ENCODE peak calls at places on chromosomes 1 and 21, in four cellular contexts. L, D, M and F are unnamed samples.

GRCh38 chr21:27814226-27814625 is 847.3 kb upstream of the ADAMTS5 start:
- DNase-seq in L (no peak), D (no peak), M (no peak), F (no peak)

GRCh38 chr1:118151312-118151937 is 33.6 kb downstream of the SPAG17 start:
- DNase-seq in L (peak; percentile 70), D (peak; percentile 32), M (peak; percentile 64), F (peak; percentile 57)

GRCh38 chr1:159854101-159854692 is 8.3 kb downstream of the VSIG8 start:
- DNase-seq in L (peak; percentile 86), D (no peak), M (peak; percentile 87), F (peak; percentile 73)

GRCh38 chr1:205533729-205534443 is 29.4 kb downstream of the CDK18 start:
- DNase-seq in L (no peak), D (no peak), M (peak; percentile 2), F (no peak)

GRCh38 chr1:164613176-164613575 is 54.2 kb downstream of the PBX1 start:
- DNase-seq in L (peak; percentile 47), D (no peak), M (no peak), F (no peak)

GRCh38 chr1:156602557-156602993 is 1.3 kb upstream of the GPATCH4 start:
- DNase-seq in L (no peak), D (peak; percentile 48), M (no peak), F (no peak)

GRCh38 chr1:48115835-48116234 is 106.7 kb upstream of the SLC5A9 start:
- DNase-seq in L (no peak), D (no peak), M (no peak), F (no peak)

GRCh38 chr1:29236993-29237905 is 927 bp downstream of the PTPRU start:
- DNase-seq in L (peak; percentile 59), D (no peak), M (peak; percentile 45), F (peak; percentile 76)

GRCh38 chr1:157472959-157473358 is 79.4 kb downstream of the FCRL5 start:
- DNase-seq in L (no peak), D (no peak), M (no peak), F (no peak)

GRCh38 chr1:199226163-199226562 is 587.3 kb downstream of the PTPRC start:
- DNase-seq in L (no peak), D (no peak), M (no peak), F (no peak)

GRCh38 chr1:185393821-185394220 is 76.8 kb upstream of the IVNS1ABP start:
- DNase-seq in L (no peak), D (no peak), M (no peak), F (no peak)
- H3K27ac ChIP-seq in L (no peak overlapping the region), D (no peak overlapping the region), M (no peak overlapping the region), F (no peak overlapping the region)

GRCh38 chr1:161723459-161724149 is 2.3 kb downstream of the FCRLB start:
- DNase-seq in L (no peak), D (no peak), M (no peak), F (no peak)

GRCh38 chr1:161725888-161726630 is 4.7 kb downstream of the FCRLB start:
- DNase-seq in L (peak; percentile 51), D (peak; percentile 35), M (peak; percentile 31), F (peak; percentile 39)

GRCh38 chr1:161728376-161729226 is 7.3 kb downstream of the FCRLB start:
- DNase-seq in L (no peak), D (no peak), M (no peak), F (no peak)

GRCh38 chr1:161727343-161727924 is 6.1 kb downstream of the FCRLB start:
- DNase-seq in L (no peak), D (no peak), M (no peak), F (no peak)

GRCh38 chr1:161726631-161727342 is 5.4 kb downstream of the FCRLB start:
- DNase-seq in L (peak; percentile 92), D (peak; percentile 96), M (peak; percentile 89), F (peak; percentile 90)
- H3K4me1 ChIP-seq in L (peaks cover 16% of the 10 kb centered on the region), D (peaks cover 37% of the 10 kb centered on the region), M (peaks cover 6% of the 10 kb centered on the region), F (peaks cover 4% of the 10 kb centered on the region)

DNA sequence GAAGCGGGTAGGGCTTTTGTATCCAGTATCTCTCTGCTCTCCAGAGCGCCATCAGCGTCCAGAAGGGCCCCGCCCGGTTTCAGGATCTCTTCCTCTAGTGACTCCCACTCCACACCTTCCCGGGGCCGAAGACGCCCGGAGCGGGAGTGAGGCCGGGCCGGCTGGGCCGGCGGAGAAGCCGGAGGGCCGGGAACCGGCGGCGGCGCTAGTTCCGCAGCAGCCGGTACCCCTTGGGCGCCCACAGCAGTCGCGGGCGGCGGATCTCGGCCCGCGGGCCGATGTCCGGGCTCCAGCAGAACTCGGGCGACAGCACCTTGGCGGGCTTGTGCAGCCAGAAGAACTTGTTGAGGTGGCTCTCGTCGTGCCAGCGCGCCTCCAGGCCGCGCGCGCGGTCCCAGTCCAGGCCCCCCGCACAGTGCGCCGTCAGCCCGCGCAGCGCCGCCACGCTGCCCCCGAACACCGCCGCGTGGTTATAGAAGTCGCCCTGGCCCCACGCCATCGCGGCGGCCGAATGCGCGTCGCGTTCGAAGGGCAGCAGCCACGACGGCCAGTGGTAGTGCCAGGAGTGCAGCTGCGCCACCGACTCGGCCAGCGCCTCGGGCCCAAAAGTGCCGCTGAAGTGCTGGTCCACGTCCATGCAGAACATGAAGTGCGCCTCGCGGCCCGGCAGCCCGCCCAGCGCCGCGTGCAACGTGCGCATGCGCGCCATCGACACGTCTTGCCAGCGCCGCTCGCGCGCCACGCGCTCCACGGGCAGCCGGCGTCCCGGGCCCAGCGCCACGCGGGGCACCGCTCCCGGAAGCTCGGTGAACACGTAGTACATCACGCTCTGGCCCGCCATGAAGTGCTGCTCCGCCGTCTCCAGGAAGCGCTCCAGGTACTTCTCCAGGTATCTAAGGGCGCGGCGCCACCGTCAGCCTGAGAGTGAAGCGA is 14.1 kb downstream of the A3GALT2 start:
- DNase-seq in L (peak; percentile 17), D (no peak), M (no peak), F (peak; percentile 74)
- TF ChIP-seq CTCF in L (no peak), D (no peak), M (no peak), F (no peak)

GRCh38 chr1:59017501-59018231 is 233.8 kb upstream of the JUN start:
- DNase-seq in L (no peak), D (no peak), M (no peak), F (no peak)
- H3K27ac ChIP-seq in L (no peak overlapping the region), D (no peak overlapping the region), M (no peak overlapping the region), F (no peak overlapping the region)

DNA sequence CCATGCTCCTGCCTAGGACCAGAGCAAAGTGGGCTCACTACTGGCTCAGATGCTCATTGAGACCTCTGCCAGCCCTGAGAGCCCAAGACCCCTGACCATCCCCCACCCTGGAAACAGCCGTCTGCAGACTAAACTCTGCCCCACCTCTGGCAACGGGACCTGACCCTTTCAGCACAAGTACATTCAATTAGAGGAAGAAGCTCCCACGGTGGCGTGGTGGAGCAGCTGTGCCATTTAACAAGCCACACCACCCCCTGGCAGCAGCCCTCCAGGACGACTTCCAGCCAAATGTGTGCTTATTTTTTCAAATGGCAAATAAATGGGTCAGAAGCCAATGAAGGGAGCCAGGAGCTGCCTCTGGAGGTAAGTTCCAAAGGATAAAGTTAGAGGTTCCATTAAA is 226.8 kb downstream of the NPHP4 start:
- DNase-seq in L (no peak), D (no peak), M (no peak), F (no peak)
- H3K4me1 ChIP-seq in L (no peaks in the 10 kb centered on the region), D (no peaks in the 10 kb centered on the region), M (no peaks in the 10 kb centered on the region), F (no peaks in the 10 kb centered on the region)